ENCODE peak calls at places on chromosomes 6 and 20, in nine cellular contexts. L is H1, K is IMR-90, A is fibroblast of lung, U is astrocyte, X is neural progenitor cell, G is keratinocyte, T is neuronal stem cell, Z is NT2/D1. B is an unnamed sample.

GRCh38 chr6:169194737-169195136 is 58.9 kb downstream of the THBS2 start:
- DNase-seq in L (no peak), K (no peak), A (no peak), G (no peak), Z (no peak), U (no peak), T (no peak), X (no peak), B (peak)

GRCh38 chr6:27786048-27786447 is 126.1 kb downstream of the OR2B2 start:
- DNase-seq in T (no peak), L (no peak), Z (no peak), U (no peak), K (no peak), X (no peak), G (no peak), A (no peak), B (no peak)

GRCh38 chr6:106574729-106575458 is 54.4 kb downstream of the RTN4IP1 start:
- DNase-seq in Z (no peak), G (no peak), U (peak), X (peak), A (peak), T (peak), L (peak), K (peak), B (peak)

GRCh38 chr6:136579800-136580199 is 29.6 kb upstream of the MAP7 start:
- DNase-seq in K (peak), L (no peak), U (no peak), X (no peak), A (peak), T (no peak), G (no peak), Z (no peak), B (no peak)

GRCh38 chr20:48750941-48751620 is 76.7 kb downstream of the PREX1 start:
- DNase-seq in Z (peak), T (peak), X (peak), K (no peak), L (peak), A (no peak), G (no peak), U (peak), B (no peak)

GRCh38 chr6:49549691-49550412 is 616 bp upstream of the C6orf141 start:
- DNase-seq in Z (no peak), L (no peak), K (no peak), G (no peak), A (no peak), X (peak), U (no peak), T (peak), B (peak)

GRCh38 chr20:11544029-11544678 is 373.5 kb upstream of the BTBD3 start:
- DNase-seq in G (no peak), T (peak), L (no peak), K (peak), U (peak), X (peak), Z (peak), A (peak), B (peak)

GRCh38 chr6:157669747-157670216 is 153.3 kb upstream of the SNX9 start:
- DNase-seq in X (peak), A (peak), T (no peak), G (no peak), K (peak), U (peak), L (peak), Z (no peak), B (peak)

GRCh38 chr6:151806757-151807512 is 547 bp upstream of the ESR1 start:
- DNase-seq in X (no peak), L (no peak), T (no peak), U (no peak), A (no peak), K (no peak), Z (no peak), G (no peak), B (no peak)

GRCh38 chr6:15901141-15902115 is 227.5 kb upstream of the MYLIP start:
- DNase-seq in G (peak), K (no peak), Z (no peak), A (no peak), T (no peak), X (no peak), L (no peak), U (no peak), B (peak)

GRCh38 chr20:8790442-8791074 is 278.3 kb upstream of the PLCB4 start:
- DNase-seq in Z (peak), X (peak), A (peak), U (peak), G (no peak), K (peak), T (peak), L (no peak), B (peak)

GRCh38 chr6:81171991-81172740 is 580.3 kb downstream of the TENT5A start:
- DNase-seq in Z (no peak), U (peak), L (no peak), G (no peak), A (peak), T (no peak), X (no peak), K (peak), B (peak)

GRCh38 chr6:140138311-140138994 is 764.0 kb upstream of the CITED2 start:
- DNase-seq in X (peak), T (peak), K (no peak), A (no peak), U (no peak), L (no peak), Z (no peak), G (no peak), B (no peak)

GRCh38 chr6:52552278-52552643 is 24.6 kb downstream of the TRAM2 start:
- DNase-seq in T (no peak), K (no peak), L (no peak), Z (no peak), G (no peak), A (no peak), U (no peak), X (no peak), B (no peak)

GRCh38 chr6:119172813-119173212 is 94.3 kb upstream of the FAM184A start:
- DNase-seq in T (no peak), G (no peak), L (no peak), A (peak), Z (no peak), K (peak), X (no peak), U (no peak), B (peak)

GRCh38 chr6:33286946-33287914 is 1.8 kb downstream of the WDR46 start:
- DNase-seq in Z (no peak), L (no peak), K (no peak), T (no peak), X (no peak), A (no peak), G (no peak), U (no peak), B (no peak)
- H3K9ac ChIP-seq in Z (peak), L (no peak), K (no peak), T (no peak), X (no peak), A (no peak), G (no peak), U (peak), B (no peak)

GRCh38 chr6:394641-395289 is 3.2 kb downstream of the IRF4 start:
- DNase-seq in T (no peak), G (no peak), L (no peak), U (no peak), A (no peak), Z (no peak), K (no peak), X (no peak), B (no peak)

GRCh38 chr6:392441-393390 is 1.2 kb downstream of the IRF4 start:
- DNase-seq in G (no peak), L (no peak), T (peak), U (no peak), Z (no peak), A (no peak), K (no peak), X (peak), B (peak)

GRCh38 chr6:395432-396125 is 4.0 kb downstream of the IRF4 start:
- DNase-seq in X (no peak), K (no peak), A (no peak), U (no peak), L (no peak), T (no peak), Z (no peak), G (no peak), B (no peak)

GRCh38 chr6:391559-392440 is at the start of gene IRF4:
- DNase-seq in L (no peak), G (no peak), K (no peak), A (no peak), X (peak), U (no peak), T (peak), Z (peak), B (peak)

DNA sequence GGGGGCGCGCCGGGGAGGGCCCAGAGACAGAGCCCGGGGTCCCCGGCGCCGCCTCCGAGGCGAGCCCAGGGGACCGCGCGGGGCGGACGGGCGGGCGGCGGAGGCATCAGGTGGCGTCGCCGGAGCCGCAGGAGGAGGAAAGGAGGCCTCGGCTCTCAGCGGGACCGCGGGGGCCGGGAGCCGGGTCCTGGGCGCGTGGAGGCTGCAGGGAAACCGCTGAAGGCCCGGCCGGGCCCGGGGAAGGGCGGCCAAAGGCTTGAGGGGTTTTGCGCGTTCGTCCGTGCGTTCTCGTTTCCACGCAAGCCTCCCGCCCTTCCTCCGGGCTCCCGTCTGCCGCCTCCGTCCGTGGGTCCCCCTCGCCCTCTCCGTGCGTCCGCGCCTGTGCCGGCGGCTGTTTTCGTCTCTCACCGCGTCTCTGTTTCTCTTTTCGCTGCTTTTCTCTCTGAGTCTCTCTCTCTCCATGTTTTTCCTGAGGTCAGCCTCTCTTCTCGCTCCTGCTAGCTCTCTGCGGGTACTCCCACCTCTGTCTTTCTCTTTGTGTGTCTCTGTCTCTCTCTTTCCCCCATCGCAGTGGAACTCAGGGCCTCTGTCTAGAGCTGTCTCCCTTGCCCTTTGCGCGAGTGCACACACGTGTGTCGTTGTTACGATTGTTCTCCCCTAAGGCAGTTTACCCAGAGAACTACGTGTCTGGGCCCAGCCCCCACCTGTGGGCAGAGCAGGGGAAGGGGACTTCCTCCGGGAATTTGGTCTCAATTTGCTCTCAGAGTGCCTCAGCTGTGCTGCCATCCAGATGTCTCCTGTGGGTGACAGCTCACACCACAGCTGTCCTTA is 2.1 kb downstream of the IRF4 start:
- DNase-seq in A (no peak), U (no peak), Z (no peak), K (no peak), T (no peak), X (peak), G (no peak), L (no peak), B (peak)
- H3K4me3 ChIP-seq in A (no peak), U (no peak), Z (peak), K (no peak), T (peak), X (peak), G (no peak), L (peak), B (peak)

GRCh38 chr20:62254021-62254724 is 15.9 kb downstream of the OSBPL2 start:
- DNase-seq in K (no peak), U (no peak), G (no peak), T (no peak), Z (no peak), A (no peak), X (peak), L (no peak), B (no peak)
- H3K9ac ChIP-seq in K (no peak), U (no peak), G (no peak), T (no peak), Z (peak), A (no peak), X (no peak), L (no peak), B (no peak)

GRCh38 chr6:156590482-156590881 is 186.7 kb upstream of the ARID1B start:
- DNase-seq in L (no peak), T (no peak), U (peak), G (no peak), A (no peak), X (no peak), K (no peak), Z (no peak), B (no peak)
- H3K4me3 ChIP-seq in L (no peak), T (no peak), U (no peak), G (no peak), A (no peak), X (no peak), K (no peak), Z (no peak), B (no peak)

DNA sequence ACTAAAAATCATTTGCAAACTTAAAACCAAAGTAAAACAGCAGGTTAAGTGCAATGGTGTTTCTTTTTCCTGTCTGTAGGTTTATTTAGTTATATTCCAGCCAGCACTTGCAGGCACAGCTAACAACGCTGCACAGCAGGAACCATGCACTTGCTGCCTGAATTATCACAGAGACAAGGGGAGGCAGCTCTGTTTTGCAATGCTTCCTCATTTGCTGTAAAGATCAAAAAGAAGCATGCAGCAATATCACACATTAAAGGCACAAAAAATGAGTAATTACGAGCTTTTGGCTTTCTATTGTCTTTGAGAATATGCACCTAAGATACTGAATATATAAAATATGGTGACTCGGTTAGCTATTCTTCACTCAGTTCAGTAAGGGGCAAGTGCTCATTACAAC is 241.9 kb downstream of the EPHA7 start:
- DNase-seq in U (no peak), A (no peak), X (no peak), G (no peak), Z (no peak), K (no peak), L (no peak), T (no peak), B (no peak)
- H3K9ac ChIP-seq in U (no peak), A (no peak), X (no peak), G (no peak), Z (no peak), K (no peak), L (no peak), T (no peak), B (no peak)

GRCh38 chr6:30480536-30481156 is 8.7 kb upstream of the HLA-E start:
- DNase-seq in Z (no peak), G (no peak), U (no peak), X (no peak), T (no peak), L (no peak), K (no peak), A (no peak), B (no peak)

GRCh38 chr6:30483677-30484279 is 5.5 kb upstream of the HLA-E start:
- DNase-seq in T (peak), U (peak), X (peak), A (peak), G (no peak), K (peak), L (no peak), Z (no peak), B (peak)

GRCh38 chr6:30485236-30485635 is 4.1 kb upstream of the HLA-E start:
- DNase-seq in U (no peak), A (no peak), L (no peak), X (peak), G (no peak), Z (no peak), K (no peak), T (no peak), B (no peak)

DNA sequence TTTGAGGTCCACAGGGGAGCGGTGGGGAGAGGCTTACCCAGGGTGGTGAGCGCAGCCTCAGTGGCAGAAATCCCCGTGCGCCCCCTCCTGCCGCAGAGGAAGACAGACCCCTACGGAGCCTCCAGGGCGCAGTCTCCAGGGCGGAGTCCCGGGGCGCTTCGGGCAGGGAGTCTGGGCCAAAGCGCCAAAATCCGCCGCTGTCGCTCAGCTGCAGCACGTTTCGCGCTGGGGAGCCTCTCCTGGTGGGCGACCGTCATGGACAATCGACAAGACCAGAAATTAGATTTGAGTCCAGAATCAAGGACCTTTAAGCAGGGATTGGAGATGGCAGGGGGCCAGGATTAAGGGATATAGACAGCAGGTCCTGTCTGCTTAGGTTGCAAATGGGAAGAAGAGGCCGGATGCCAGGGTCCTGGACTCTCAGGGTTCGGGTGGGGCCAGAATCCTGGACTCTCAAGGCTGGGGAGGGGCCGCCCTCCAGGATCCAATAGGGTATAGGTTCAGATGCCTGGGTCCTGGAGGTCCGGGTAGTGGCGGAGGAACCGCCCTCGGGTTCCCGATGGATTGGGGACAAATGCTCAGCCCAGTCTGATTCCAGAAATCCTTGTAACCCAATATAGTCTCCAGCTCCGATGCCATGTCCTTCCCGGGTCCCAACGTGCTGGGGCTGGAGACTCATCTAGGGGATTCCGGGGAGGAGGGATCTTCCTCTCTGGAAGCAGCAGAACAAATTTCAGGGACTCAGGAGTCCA is 7.9 kb upstream of the HLA-E start:
- DNase-seq in L (no peak), A (no peak), X (peak), K (no peak), T (no peak), U (no peak), Z (no peak), G (no peak), B (no peak)
- H3K4me3 ChIP-seq in L (peak), A (no peak), X (peak), K (no peak), T (no peak), U (no peak), Z (peak), G (no peak), B (no peak)

DNA sequence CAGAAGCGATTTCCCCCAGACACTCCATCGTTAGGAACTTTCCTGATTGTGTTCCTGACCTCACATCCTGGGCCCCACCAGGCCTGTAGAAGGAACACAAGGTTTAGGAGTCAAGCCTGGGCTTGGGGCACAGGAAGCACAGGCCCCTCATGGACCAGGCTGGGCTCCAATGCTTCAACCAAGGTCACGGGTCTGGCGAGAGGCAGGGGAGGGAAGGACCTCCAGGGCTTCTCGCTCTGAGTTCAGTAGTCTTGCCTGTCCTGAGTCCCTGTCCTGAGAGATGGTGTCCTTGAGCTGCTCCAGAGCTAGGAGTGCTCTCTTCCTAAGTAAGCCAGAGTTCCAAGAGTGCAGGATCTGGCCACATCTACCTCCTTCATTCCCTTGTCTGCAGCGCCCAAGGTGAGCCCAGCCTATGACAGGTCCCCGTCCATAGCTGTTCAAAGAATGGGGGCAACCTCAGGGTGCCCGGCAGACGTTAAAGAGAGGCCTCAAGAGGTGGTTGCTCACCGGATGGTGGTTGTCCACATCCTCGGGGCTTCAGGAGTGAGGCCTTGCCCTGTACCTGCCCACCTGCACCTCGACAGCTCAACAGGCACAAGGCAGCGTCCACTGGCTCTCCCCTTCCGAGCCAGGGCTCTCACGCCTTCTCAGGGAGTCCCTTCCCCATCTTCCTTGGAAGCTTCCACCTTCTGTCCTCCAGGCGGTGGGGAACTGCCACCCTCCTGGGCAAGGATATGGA is 1.6 kb upstream of the TUBB1 start:
- DNase-seq in Z (no peak), U (no peak), A (no peak), G (no peak), X (no peak), L (no peak), T (no peak), K (no peak), B (no peak)
- H3K9ac ChIP-seq in Z (no peak), U (no peak), A (no peak), G (no peak), X (no peak), L (no peak), T (peak), K (no peak), B (no peak)

GRCh38 chr20:63366658-63367360 is 5.7 kb upstream of the CHRNA4 start:
- DNase-seq in U (no peak), L (no peak), A (no peak), K (no peak), G (no peak), X (peak), T (no peak), Z (no peak), B (no peak)
- H3K4me3 ChIP-seq in U (no peak), L (no peak), A (no peak), K (no peak), G (no peak), X (no peak), T (no peak), Z (no peak), B (no peak)